ENCODE peak calls at places on chromosomes 1 and 21, in four cellular contexts. J is trophoblast cell, H is A549, R is uterus. P is an unnamed sample.
A peak's percentile ranks its signal among the peaks of the same experiment; 100 is the strongest.

GRCh38 chr1:101283443-101283842 is 46.6 kb downstream of the S1PR1 start:
- DNase-seq in J (no peak), H (no peak), R (no peak), P (no peak)

GRCh38 chr1:153402226-153402625 is 11.4 kb upstream of the S100A8 start:
- DNase-seq in J (no peak), H (no peak), R (no peak), P (no peak)

GRCh38 chr1:61353797-61354406 is 271.5 kb downstream of the NFIA start:
- DNase-seq in J (no peak), H (no peak), R (no peak), P (no peak)

GRCh38 chr21:33133912-33134311 is 64.0 kb downstream of the OLIG1 start:
- DNase-seq in J (no peak), H (no peak), R (no peak), P (no peak)

GRCh38 chr1:160646711-160647328 is at the start of gene SLAMF1:
- DNase-seq in J (peak; percentile 17), H (no peak), R (no peak), P (no peak)

GRCh38 chr1:3196577-3197245 is 127.7 kb downstream of the PRDM16 start:
- DNase-seq in J (no peak), H (no peak), R (no peak), P (no peak)

GRCh38 chr21:28588997-28589396 is 403.7 kb downstream of the LTN1 start:
- DNase-seq in J (no peak), H (no peak), R (no peak), P (no peak)

GRCh38 chr1:15876357-15876756 is 28.9 kb downstream of the SPEN start:
- DNase-seq in J (peak; percentile 54), H (peak; percentile 75), R (no peak), P (no peak)

GRCh38 chr1:116239916-116240315 is 128.7 kb downstream of the MAB21L3 start:
- DNase-seq in J (peak; percentile 83), H (no peak), R (no peak), P (no peak)

GRCh38 chr1:114156538-114157274 is 3.0 kb upstream of the SYT6 start:
- DNase-seq in J (no peak), H (no peak), R (no peak), P (no peak)

GRCh38 chr1:160996195-160996594 is 24.8 kb downstream of the F11R start:
- DNase-seq in J (no peak), H (peak; percentile 76), R (no peak), P (no peak)

GRCh38 chr1:818611-819291 is 105.0 kb upstream of the SAMD11 start:
- DNase-seq in J (no peak), H (no peak), R (no peak), P (no peak)

GRCh38 chr21:19648376-19648775 is 1244.8 kb upstream of the TMPRSS15 start:
- DNase-seq in J (no peak), H (no peak), R (no peak), P (no peak)

GRCh38 chr21:46117586-46118304 is 19.8 kb downstream of the COL6A2 start:
- DNase-seq in J (no peak), H (no peak), R (peak; percentile 13), P (peak; percentile 36)

GRCh38 chr1:3236361-3236760 is 167.4 kb downstream of the PRDM16 start:
- DNase-seq in J (no peak), H (no peak), R (no peak), P (no peak)

GRCh38 chr1:8133190-8133589 is 107.1 kb upstream of the ERRFI1 start:
- DNase-seq in J (no peak), H (no peak), R (peak; percentile 48), P (no peak)

GRCh38 chr1:147169171-147169570 is 3.1 kb downstream of the PRKAB2 start:
- DNase-seq in J (no peak), H (no peak), R (no peak), P (no peak)

GRCh38 chr1:182350839-182351238 is 40.8 kb downstream of the GLUL start:
- DNase-seq in J (no peak), H (no peak), R (peak; percentile 23), P (peak; percentile 38)

GRCh38 chr1:3610165-3610822 is 1.0 kb downstream of the MEGF6 start:
- DNase-seq in J (no peak), H (no peak), R (no peak), P (no peak)

GRCh38 chr21:43933146-43933673 is 68.2 kb downstream of the AGPAT3 start:
- DNase-seq in J (no peak), H (no peak), R (no peak), P (peak; percentile 11)

GRCh38 chr1:59214764-59215208 is 82.1 kb upstream of the FGGY start:
- DNase-seq in J (no peak), H (peak; percentile 3), R (no peak), P (no peak)

GRCh38 chr1:59218521-59219236 is 78.2 kb upstream of the FGGY start:
- DNase-seq in J (no peak), H (no peak), R (no peak), P (no peak)

GRCh38 chr1:59212715-59213114 is 84.2 kb upstream of the FGGY start:
- DNase-seq in J (no peak), H (no peak), R (no peak), P (no peak)

GRCh38 chr1:59219926-59220325 is 77.0 kb upstream of the FGGY start:
- DNase-seq in J (no peak), H (no peak), R (no peak), P (no peak)

DNA sequence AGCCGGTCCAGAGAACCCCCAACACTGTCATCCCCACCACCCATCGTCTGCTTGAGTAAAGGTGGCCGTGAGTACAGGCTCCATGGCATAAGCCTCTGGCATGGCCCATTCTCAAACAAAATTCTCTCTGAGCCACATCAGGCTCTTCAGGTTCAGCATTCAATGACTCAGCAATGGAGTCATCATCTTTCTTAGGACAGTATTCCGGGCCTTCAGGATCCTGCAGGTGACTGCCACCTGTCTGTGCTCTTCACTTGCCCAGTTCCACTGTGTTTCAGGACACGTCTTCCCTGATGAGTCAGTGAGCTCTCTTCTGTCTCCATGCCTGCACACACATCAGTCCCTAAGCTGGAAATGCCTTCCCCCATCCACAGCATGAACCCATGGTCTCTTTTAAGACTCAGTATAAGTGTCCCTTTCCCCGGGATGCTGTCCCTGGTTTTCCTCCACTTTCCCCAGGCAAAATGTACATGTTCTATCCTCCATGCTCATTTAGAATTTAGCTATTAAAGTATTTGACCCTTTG is 81.1 kb upstream of the FGGY start:
- DNase-seq in J (peak; percentile 65), H (no peak), R (no peak), P (peak; percentile 22)
- H3K4me1 ChIP-seq in J (no peaks in the 10 kb centered on the region), H (peaks cover 9% of the 10 kb centered on the region), R (no peaks in the 10 kb centered on the region), P (peaks cover 5% of the 10 kb centered on the region)

GRCh38 chr1:184624051-184624450 is 130.6 kb downstream of the EDEM3 start:
- DNase-seq in J (peak; percentile 98), H (peak; percentile 32), R (no peak), P (no peak)
- H3K27ac ChIP-seq in J (no peak overlapping the region), H (peak overlapping the region; percentile 65), R (peak overlapping the region; percentile 90), P (no peak overlapping the region)

DNA sequence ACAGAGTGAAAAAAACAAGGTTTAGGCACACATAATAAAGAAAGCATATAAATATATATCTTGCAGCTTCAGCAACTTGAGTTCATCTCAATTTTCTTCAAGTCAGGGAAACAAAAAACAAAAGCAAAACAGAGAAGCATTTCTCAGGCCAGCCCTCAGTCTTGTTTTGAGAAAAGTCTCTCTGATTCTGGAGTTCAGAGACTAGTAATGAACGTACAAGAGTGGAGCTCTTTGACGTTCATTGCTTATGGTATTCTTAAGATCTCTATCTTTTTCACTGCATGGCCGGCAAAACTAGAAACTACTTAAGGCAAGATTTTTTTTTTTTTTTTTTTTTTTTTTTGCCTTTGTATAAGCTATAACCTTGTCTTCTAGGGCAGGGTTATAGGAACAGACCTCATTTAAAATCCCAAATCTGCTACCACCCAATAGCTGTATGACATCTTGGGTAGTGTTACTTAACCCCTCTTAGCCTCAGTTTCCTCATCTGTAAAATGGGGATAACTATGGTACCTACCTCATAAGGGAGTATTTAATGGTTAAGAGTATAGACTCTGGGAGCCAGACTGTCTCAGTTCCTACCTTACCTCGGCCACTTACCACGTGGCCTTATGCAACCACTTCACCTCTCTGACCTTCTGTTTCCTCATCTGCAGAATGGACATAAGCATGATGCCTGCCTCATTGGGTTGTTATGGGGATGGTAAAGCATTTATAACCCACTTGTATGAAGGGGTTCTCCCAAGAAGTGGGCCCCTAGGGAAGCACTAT is 33.6 kb downstream of the LMO4 start:
- DNase-seq in J (no peak), H (no peak), R (no peak), P (no peak)
- H3K4me1 ChIP-seq in J (no peaks in the 10 kb centered on the region), H (no peaks in the 10 kb centered on the region), R (no peaks in the 10 kb centered on the region), P (no peaks in the 10 kb centered on the region)

GRCh38 chr1:174982971-174983689 is 16.6 kb upstream of the CACYBP start:
- DNase-seq in J (peak; percentile 53), H (peak; percentile 66), R (peak; percentile 28), P (no peak)
- H3K27ac ChIP-seq in J (no peak overlapping the region), H (no peak overlapping the region), R (no peak overlapping the region), P (no peak overlapping the region)

GRCh38 chr21:44965251-44966022 is 25.6 kb downstream of the SLX9 start:
- DNase-seq in J (no peak), H (no peak), R (no peak), P (peak; percentile 18)
- H3K4me1 ChIP-seq in J (peaks cover 31% of the 10 kb centered on the region), H (peaks cover 17% of the 10 kb centered on the region), R (peaks cover 3% of the 10 kb centered on the region), P (peaks cover 20% of the 10 kb centered on the region)

P was measured in psoas muscle.